ENCODE peak calls at places on chromosomes 1 and 21, in four cellular contexts. X, D, W and L are unnamed samples.

GRCh38 chr1:156238248-156238647 is 3.7 kb upstream of the BGLAP start:
- DNase-seq in X (no peak), D (no peak), W (no peak), L (no peak)

GRCh38 chr1:93358293-93358692 is 12.6 kb downstream of the DR1 start:
- DNase-seq in X (no peak), D (no peak), W (no peak), L (no peak)

GRCh38 chr1:47785561-47786271 is 211.5 kb downstream of the TRABD2B start:
- DNase-seq in X (no peak), D (peak), W (peak), L (peak)

GRCh38 chr1:205570796-205571537 is 60.8 kb downstream of the ELK4 start:
- DNase-seq in X (no peak), D (peak), W (no peak), L (no peak)

GRCh38 chr1:18957532-18958295 is 1.2 kb upstream of the IFFO2 start:
- DNase-seq in X (no peak), D (no peak), W (no peak), L (peak)

GRCh38 chr1:156281281-156282142 is 1.1 kb downstream of the SMG5 start:
- DNase-seq in X (no peak), D (no peak), W (peak), L (peak)

GRCh38 chr1:54156986-54157385 is 4.2 kb upstream of the CDCP2 start:
- DNase-seq in X (no peak), D (no peak), W (no peak), L (no peak)

GRCh38 chr1:84598846-84599741 is 24.9 kb upstream of the CTBS start:
- DNase-seq in X (peak), D (no peak), W (no peak), L (no peak)

GRCh38 chr1:168871531-168871930 is 142.5 kb upstream of the DPT start:
- DNase-seq in X (no peak), D (no peak), W (no peak), L (no peak)

GRCh38 chr1:204174958-204175357 is 8.8 kb upstream of the REN start:
- DNase-seq in X (no peak), D (no peak), W (no peak), L (no peak)

GRCh38 chr21:28256420-28256831 is 736.3 kb downstream of the LTN1 start:
- DNase-seq in X (no peak), D (no peak), W (peak), L (peak)

GRCh38 chr1:118948351-118948750 is 39.8 kb downstream of the TBX15 start:
- DNase-seq in X (no peak), D (no peak), W (no peak), L (no peak)

GRCh38 chr1:25809283-25809926 is 9.4 kb downstream of the SELENON start:
- DNase-seq in X (no peak), D (no peak), W (no peak), L (no peak)

GRCh38 chr1:92411511-92411910 is 75.2 kb downstream of the GFI1 start:
- DNase-seq in X (no peak), D (no peak), W (no peak), L (no peak)

GRCh38 chr1:19043579-19044443 is 87.3 kb upstream of the IFFO2 start:
- DNase-seq in X (no peak), D (no peak), W (peak), L (no peak)

GRCh38 chr1:204148098-204148406 is 3.8 kb downstream of the ETNK2 start:
- DNase-seq in X (no peak), D (no peak), W (no peak), L (no peak)

GRCh38 chr1:177302365-177303044 is 131.7 kb downstream of the BRINP2 start:
- DNase-seq in X (no peak), D (no peak), W (no peak), L (no peak)

GRCh38 chr1:72280714-72281113 is 1.6 kb downstream of the NEGR1 start:
- DNase-seq in X (no peak), D (no peak), W (no peak), L (no peak)

GRCh38 chr1:72282271-72282656 is at the start of gene NEGR1:
- DNase-seq in X (no peak), D (peak), W (peak), L (no peak)

GRCh38 chr1:72282690-72283203 is 408 bp upstream of the NEGR1 start:
- DNase-seq in X (no peak), D (peak), W (peak), L (peak)

GRCh38 chr1:72281144-72281543 is 1.2 kb downstream of the NEGR1 start:
- DNase-seq in X (no peak), D (no peak), W (no peak), L (no peak)

DNA sequence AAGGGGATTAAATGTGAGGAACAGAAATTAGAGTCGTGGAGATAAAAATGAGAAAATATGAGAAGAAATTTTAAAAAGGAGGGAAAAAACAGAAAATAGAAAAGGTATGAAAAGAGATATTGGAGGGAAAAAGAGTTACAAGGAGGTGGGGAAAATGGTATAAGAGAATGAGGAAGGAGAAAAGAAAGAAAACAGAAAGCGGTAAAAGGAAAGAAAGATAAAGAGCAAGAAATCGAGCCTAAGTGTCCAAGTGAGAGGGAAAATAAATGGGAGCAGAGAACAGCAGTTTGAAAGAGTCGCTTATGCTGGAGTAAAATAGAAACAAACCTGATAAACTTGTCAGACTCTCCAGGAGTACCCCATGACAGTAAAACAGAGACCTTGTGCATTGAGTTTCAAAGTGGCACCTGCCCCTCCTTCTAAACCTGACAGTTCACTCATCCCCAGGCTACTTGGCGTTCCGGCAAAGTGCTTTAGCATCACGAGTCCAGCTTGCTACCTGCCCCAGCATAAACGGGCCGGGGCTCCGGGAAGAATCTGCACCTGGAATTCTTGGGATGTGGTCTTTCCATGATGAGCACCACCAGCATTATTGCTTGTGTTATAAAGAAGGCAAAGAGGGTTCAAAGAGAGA is 585 bp downstream of the NEGR1 start:
- DNase-seq in X (no peak), D (no peak), W (no peak), L (no peak)
- TF ChIP-seq TCF12 in X (no peak), D (no peak), W (no peak), L (no peak)

GRCh38 chr1:22641906-22642636 is 1.4 kb upstream of the C1QC start:
- DNase-seq in X (no peak), D (peak), W (peak), L (peak)
- H3K9ac ChIP-seq in X (no peak), D (no peak), W (no peak), L (no peak)

DNA sequence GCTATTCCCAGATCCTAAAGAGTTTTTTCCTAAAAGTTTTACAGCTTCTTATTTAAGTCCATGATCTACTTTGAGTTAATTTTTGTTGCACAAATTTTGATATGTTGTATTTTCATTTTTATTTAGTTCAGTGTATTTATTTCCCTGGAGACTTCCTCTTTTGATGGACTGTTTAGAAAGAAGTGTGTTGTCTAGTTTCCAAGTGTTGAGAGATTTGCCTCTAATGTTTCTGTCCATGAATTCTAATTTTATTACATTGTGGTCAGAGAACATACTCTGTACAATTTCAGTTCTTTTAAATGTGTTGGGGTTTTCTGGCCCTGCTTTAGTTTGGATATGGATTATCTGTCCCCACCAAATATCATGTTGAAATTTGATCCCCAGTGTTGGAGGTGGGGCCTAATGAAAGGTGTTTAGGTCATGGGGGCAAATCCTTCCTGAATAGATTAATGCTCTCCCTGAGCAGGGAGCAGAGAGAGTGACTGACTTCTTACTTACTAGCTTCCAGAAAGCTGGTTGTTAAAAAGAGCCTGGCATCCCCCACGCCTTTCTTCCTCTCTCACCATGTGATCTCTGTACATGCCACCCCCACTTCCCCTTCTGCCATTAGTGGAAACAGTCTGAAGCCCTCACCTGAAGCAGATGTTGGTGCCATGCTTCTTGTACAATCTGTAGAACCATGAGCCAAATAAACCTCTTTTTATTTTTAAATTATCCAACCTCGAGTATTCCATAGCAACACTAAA is 4.6 kb downstream of the CHD1L start:
- DNase-seq in X (no peak), D (no peak), W (no peak), L (no peak)
- TF ChIP-seq TCF12 in X (no peak), D (no peak), W (no peak), L (no peak)

DNA sequence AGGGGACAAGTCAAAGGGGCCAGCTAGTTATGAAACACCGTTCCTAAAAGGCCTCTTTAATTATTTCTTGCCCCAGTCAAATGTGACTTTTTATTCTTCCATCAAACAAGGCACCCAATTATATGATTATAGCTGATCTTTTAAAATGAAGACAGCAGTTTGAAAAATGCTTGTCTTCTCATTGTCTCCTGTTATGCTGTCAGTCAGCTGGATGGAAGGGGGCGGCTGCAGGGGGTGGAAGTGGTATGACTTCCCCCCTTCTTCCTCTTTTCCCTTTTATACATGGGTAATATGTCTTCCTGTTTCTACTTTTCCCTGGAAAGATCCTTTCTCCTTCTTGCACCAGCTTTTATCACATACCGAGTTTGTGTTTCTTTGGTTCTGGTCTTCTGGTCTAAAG is 25.8 kb upstream of the KCNA10 start:
- DNase-seq in X (no peak), D (no peak), W (no peak), L (no peak)
- H3K9ac ChIP-seq in X (no peak), D (no peak), W (no peak), L (no peak)

GRCh38 chr1:116671835-116672234 is 4.3 kb upstream of the IGSF3 start:
- DNase-seq in X (no peak), D (no peak), W (no peak), L (no peak)
- TF ChIP-seq TCF12 in X (no peak), D (no peak), W (no peak), L (no peak)

DNA sequence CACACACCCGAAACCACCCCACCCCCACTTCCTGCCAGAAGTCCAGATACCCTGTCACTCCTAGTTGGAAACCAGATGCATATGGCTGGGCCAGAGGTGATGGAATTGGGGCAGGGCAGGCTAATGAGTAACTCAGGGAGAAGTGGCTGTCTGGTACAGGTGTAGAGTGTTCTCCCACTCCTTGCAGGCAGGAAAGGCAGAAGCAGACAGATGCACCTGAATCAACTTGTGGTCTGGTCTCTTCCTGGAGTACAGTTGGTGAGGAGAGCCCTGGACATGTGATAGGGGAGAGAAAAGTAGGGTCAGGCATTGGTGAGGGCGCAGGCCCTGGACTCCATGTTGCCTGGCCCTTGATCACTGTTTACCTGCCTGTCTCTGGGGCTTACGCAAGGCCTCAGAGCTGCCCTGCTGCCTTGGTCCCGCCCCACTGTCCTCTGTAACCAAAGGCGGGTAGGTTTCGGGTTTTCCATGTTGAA is 2.5 kb downstream of the CGN start:
- DNase-seq in X (no peak), D (peak), W (peak), L (peak)
- H3K9ac ChIP-seq in X (no peak), D (peak), W (no peak), L (peak)

GRCh38 chr21:34743831-34744230 is 75.0 kb downstream of the CLIC6 start:
- DNase-seq in X (no peak), D (no peak), W (no peak), L (no peak)
- TF ChIP-seq TCF12 in X (no peak), D (no peak), W (no peak), L (no peak)

GRCh38 chr1:28112388-28113311 is 24.2 kb upstream of the EYA3 start:
- DNase-seq in X (no peak), D (no peak), W (no peak), L (peak)

GRCh38 chr1:28118640-28119307 is 30.4 kb upstream of the EYA3 start:
- DNase-seq in X (no peak), D (no peak), W (no peak), L (no peak)

GRCh38 chr1:28115267-28115666 is 26.9 kb upstream of the EYA3 start:
- DNase-seq in X (peak), D (no peak), W (no peak), L (no peak)

GRCh38 chr1:28111157-28111556 is 22.7 kb upstream of the EYA3 start:
- DNase-seq in X (no peak), D (no peak), W (no peak), L (no peak)

DNA sequence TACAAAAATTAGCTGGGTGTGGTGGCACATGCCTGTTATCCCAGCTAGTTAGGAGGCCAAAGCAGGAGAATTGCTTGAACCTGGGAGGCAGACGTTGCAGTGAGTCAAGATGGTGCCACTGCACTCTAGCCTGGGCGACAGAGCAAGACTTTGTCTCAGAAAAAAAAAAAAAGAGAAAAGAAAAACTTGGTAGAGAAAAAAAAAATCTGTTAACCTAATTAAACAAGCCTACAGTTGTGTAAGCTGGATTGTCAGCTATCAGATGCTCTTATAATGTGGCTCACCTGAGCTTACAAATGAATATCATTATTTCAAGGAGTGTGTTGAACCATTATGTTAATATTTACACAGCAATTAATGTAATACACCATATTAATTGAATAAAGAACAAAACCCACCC is 26.4 kb upstream of the EYA3 start:
- DNase-seq in X (no peak), D (no peak), W (no peak), L (no peak)
- H3K9ac ChIP-seq in X (no peak), D (no peak), W (no peak), L (no peak)

GRCh38 chr1:235051521-235051920 is 77.1 kb downstream of the TOMM20 start:
- DNase-seq in X (no peak), D (no peak), W (peak), L (no peak)

GRCh38 chr1:235054466-235054865 is 74.2 kb downstream of the TOMM20 start:
- DNase-seq in X (no peak), D (no peak), W (no peak), L (no peak)

GRCh38 chr1:235049217-235049616 is 79.4 kb downstream of the TOMM20 start:
- DNase-seq in X (no peak), D (no peak), W (no peak), L (no peak)

GRCh38 chr1:235052067-235053008 is 76.3 kb downstream of the TOMM20 start:
- DNase-seq in X (no peak), D (no peak), W (no peak), L (no peak)

GRCh38 chr1:235050911-235051360 is 77.7 kb downstream of the TOMM20 start:
- DNase-seq in X (no peak), D (no peak), W (peak), L (no peak)
- TF ChIP-seq TCF12 in X (no peak), D (no peak), W (peak), L (no peak)